ENCODE peak calls at places on chromosome 18, in six cellular contexts. One of them, this sample, is unnamed.

GRCh38 chr18:21914739-21915319 is 174.2 kb downstream of the MIB1 start:
- DNase-seq in NCI-H1092: no peak
- DNase-seq in substantia nigra: no peak
- DNase-seq in iris pigment epithelial cell: peak; percentile 73
- DNase-seq in NCI-H1436 treated with DMSO at 0.1 percent for 48 hours: no peak
- DNase-seq in fibroblast of lung: peak; percentile 61
- DNase-seq in this sample: peak; percentile 56

GRCh38 chr18:41226186-41226585 is 728.8 kb upstream of the PIK3C3 start:
- DNase-seq in NCI-H1436 treated with DMSO at 0.1 percent for 48 hours: no peak
- DNase-seq in iris pigment epithelial cell: peak; percentile 90
- DNase-seq in NCI-H1092: no peak
- DNase-seq in substantia nigra: no peak
- DNase-seq in fibroblast of lung: peak; percentile 87
- DNase-seq in this sample: no peak

GRCh38 chr18:76978616-76979015 is 154.0 kb downstream of the MBP start:
- DNase-seq in iris pigment epithelial cell: no peak
- DNase-seq in NCI-H1092: no peak
- DNase-seq in fibroblast of lung: no peak
- DNase-seq in substantia nigra: no peak
- DNase-seq in NCI-H1436 treated with DMSO at 0.1 percent for 48 hours: no peak
- DNase-seq in this sample: no peak

GRCh38 chr18:63142502-63143045 is 177.0 kb downstream of the BCL2 start:
- DNase-seq in NCI-H1436 treated with DMSO at 0.1 percent for 48 hours: no peak
- DNase-seq in iris pigment epithelial cell: no peak
- DNase-seq in NCI-H1092: no peak
- DNase-seq in fibroblast of lung: no peak
- DNase-seq in substantia nigra: no peak
- DNase-seq in this sample: no peak

GRCh38 chr18:50853863-50854271 is 25.1 kb upstream of the ME2 start:
- DNase-seq in fibroblast of lung: peak; percentile 81
- DNase-seq in NCI-H1092: no peak
- DNase-seq in iris pigment epithelial cell: peak; percentile 89
- DNase-seq in NCI-H1436 treated with DMSO at 0.1 percent for 48 hours: no peak
- DNase-seq in substantia nigra: no peak
- DNase-seq in this sample: peak; percentile 88

GRCh38 chr18:36757081-36757480 is 71.7 kb downstream of the TPGS2 start:
- DNase-seq in fibroblast of lung: peak; percentile 56
- DNase-seq in iris pigment epithelial cell: peak; percentile 59
- DNase-seq in NCI-H1436 treated with DMSO at 0.1 percent for 48 hours: no peak
- DNase-seq in NCI-H1092: peak; percentile 39
- DNase-seq in substantia nigra: peak; percentile 37
- DNase-seq in this sample: peak; percentile 58

GRCh38 chr18:79620586-79621165 is 58.9 kb upstream of the CTDP1 start:
- DNase-seq in NCI-H1092: no peak
- DNase-seq in NCI-H1436 treated with DMSO at 0.1 percent for 48 hours: no peak
- DNase-seq in substantia nigra: no peak
- DNase-seq in fibroblast of lung: no peak
- DNase-seq in iris pigment epithelial cell: no peak
- DNase-seq in this sample: no peak

GRCh38 chr18:46607926-46608325 is 49.1 kb downstream of the LOXHD1 start:
- DNase-seq in NCI-H1092: no peak
- DNase-seq in substantia nigra: no peak
- DNase-seq in iris pigment epithelial cell: no peak
- DNase-seq in NCI-H1436 treated with DMSO at 0.1 percent for 48 hours: no peak
- DNase-seq in fibroblast of lung: no peak
- DNase-seq in this sample: no peak

GRCh38 chr18:63207154-63207790 is 112.3 kb downstream of the BCL2 start:
- DNase-seq in NCI-H1092: peak; percentile 91
- DNase-seq in substantia nigra: no peak
- DNase-seq in fibroblast of lung: no peak
- DNase-seq in iris pigment epithelial cell: no peak
- DNase-seq in NCI-H1436 treated with DMSO at 0.1 percent for 48 hours: peak; percentile 26
- DNase-seq in this sample: no peak

GRCh38 chr18:79755496-79756142 is 42.1 kb upstream of the KCNG2 start:
- DNase-seq in NCI-H1436 treated with DMSO at 0.1 percent for 48 hours: no peak
- DNase-seq in iris pigment epithelial cell: no peak
- DNase-seq in fibroblast of lung: no peak
- DNase-seq in substantia nigra: no peak
- DNase-seq in NCI-H1092: no peak
- DNase-seq in this sample: no peak

GRCh38 chr18:24518596-24518995 is 58.2 kb downstream of the HRH4 start:
- DNase-seq in iris pigment epithelial cell: no peak
- DNase-seq in substantia nigra: no peak
- DNase-seq in fibroblast of lung: no peak
- DNase-seq in NCI-H1092: no peak
- DNase-seq in NCI-H1436 treated with DMSO at 0.1 percent for 48 hours: no peak
- DNase-seq in this sample: no peak

GRCh38 chr18:76374330-76375281 is 120.4 kb downstream of the ZNF516 start:
- DNase-seq in iris pigment epithelial cell: no peak
- DNase-seq in substantia nigra: no peak
- DNase-seq in fibroblast of lung: no peak
- DNase-seq in NCI-H1092: no peak
- DNase-seq in NCI-H1436 treated with DMSO at 0.1 percent for 48 hours: no peak
- DNase-seq in this sample: no peak

GRCh38 chr18:55189972-55190371 is 230.7 kb upstream of the CCDC68 start:
- DNase-seq in substantia nigra: no peak
- DNase-seq in NCI-H1436 treated with DMSO at 0.1 percent for 48 hours: no peak
- DNase-seq in NCI-H1092: no peak
- DNase-seq in iris pigment epithelial cell: no peak
- DNase-seq in fibroblast of lung: no peak
- DNase-seq in this sample: no peak

GRCh38 chr18:45386256-45386655 is 229.0 kb upstream of the SLC14A2 start:
- DNase-seq in substantia nigra: no peak
- DNase-seq in iris pigment epithelial cell: peak; percentile 6
- DNase-seq in fibroblast of lung: peak; percentile 47
- DNase-seq in NCI-H1436 treated with DMSO at 0.1 percent for 48 hours: peak; percentile 1
- DNase-seq in NCI-H1092: peak; percentile 73
- DNase-seq in this sample: no peak

This sample was measured in HCEC 1CT.